ENCODE peak calls at places on chromosome 7, in five cellular contexts. K is effector memory CD4-positive, alpha-beta T cell; O is endothelial cell of umbilical vein; N is PC-3; V is naive thymus-derived CD4-positive, alpha-beta T cell. Z is an unnamed sample.

GRCh38 chr7:72754312-72754711 is 73.7 kb downstream of the TYW1B start:
- DNase-seq in K (no peak), N (no peak), O (no peak), V (no peak), Z (no peak)

GRCh38 chr7:137006293-137006692 is 137.8 kb downstream of the CHRM2 start:
- DNase-seq in N (peak), K (no peak), V (no peak), O (no peak), Z (no peak)

GRCh38 chr7:11709240-11709639 is 122.8 kb downstream of the THSD7A start:
- DNase-seq in O (no peak), N (peak), V (no peak), K (no peak), Z (no peak)

GRCh38 chr7:50359995-50360925 is 55.7 kb downstream of the IKZF1 start:
- DNase-seq in V (peak), O (no peak), N (no peak), K (peak), Z (no peak)

GRCh38 chr7:1512781-1513656 is 8.8 kb upstream of the INTS1 start:
- DNase-seq in N (peak), K (peak), O (peak), V (peak), Z (peak)

GRCh38 chr7:130274983-130275649 is 8.5 kb downstream of the CPA2 start:
- DNase-seq in O (no peak), K (no peak), N (no peak), V (no peak), Z (no peak)

GRCh38 chr7:121500659-121501058 is 104.6 kb upstream of the FAM3C start:
- DNase-seq in N (peak), K (no peak), V (no peak), O (no peak), Z (no peak)

GRCh38 chr7:8442814-8443304 is 9.4 kb downstream of the NXPH1 start:
- DNase-seq in O (peak), K (no peak), N (no peak), V (peak), Z (no peak)

GRCh38 chr7:143408686-143409551 is at the start of gene EPHA1:
- DNase-seq in V (peak), K (peak), N (peak), O (no peak), Z (no peak)

GRCh38 chr7:150339369-150339768 is 2.1 kb downstream of the RARRES2 start:
- DNase-seq in V (no peak), K (no peak), N (no peak), O (no peak), Z (no peak)

GRCh38 chr7:139644191-139644590 is 120.7 kb downstream of the CLEC2L start:
- DNase-seq in K (no peak), V (peak), O (no peak), N (no peak), Z (no peak)

GRCh38 chr7:81503321-81503720 is 266.5 kb downstream of the HGF start:
- DNase-seq in O (no peak), K (no peak), N (no peak), V (no peak), Z (no peak)

GRCh38 chr7:1920886-1921285 is 250.8 kb downstream of the ELFN1 start:
- DNase-seq in O (no peak), K (no peak), N (no peak), V (no peak), Z (no peak)

GRCh38 chr7:43164757-43165156 is 52.3 kb downstream of the HECW1 start:
- DNase-seq in V (no peak), K (no peak), O (peak), N (peak), Z (no peak)

GRCh38 chr7:148262721-148263229 is 327.8 kb upstream of the C7orf33 start:
- DNase-seq in K (peak), O (peak), V (peak), N (peak), Z (peak)

GRCh38 chr7:50795831-50796230 is 13.1 kb upstream of the GRB10 start:
- DNase-seq in V (no peak), N (peak), K (no peak), O (no peak), Z (no peak)

GRCh38 chr7:143002106-143002505 is 24.8 kb downstream of the OR9A2 start:
- DNase-seq in N (peak), K (no peak), V (no peak), O (peak), Z (no peak)

GRCh38 chr7:131111-132094 is 61.0 kb upstream of the FAM20C start:
- DNase-seq in N (no peak), V (no peak), O (no peak), K (no peak), Z (no peak)

GRCh38 chr7:144853542-144853941 is 17.7 kb upstream of the TPK1 start:
- DNase-seq in O (no peak), K (no peak), V (no peak), N (no peak), Z (no peak)

GRCh38 chr7:134866581-134866980 is 87.1 kb downstream of the CALD1 start:
- DNase-seq in N (no peak), O (peak), K (no peak), V (no peak), Z (no peak)

GRCh38 chr7:157952050-157952667 is 615.4 kb downstream of the DNAJB6 start:
- DNase-seq in V (no peak), O (no peak), K (no peak), N (no peak), Z (no peak)

GRCh38 chr7:2165610-2166594 is 66.8 kb downstream of the MAD1L1 start:
- DNase-seq in V (no peak), N (no peak), K (no peak), O (no peak), Z (no peak)

GRCh38 chr7:69599211-69599878 is 1.1 kb downstream of the AUTS2 start:
- DNase-seq in K (no peak), N (no peak), O (no peak), V (no peak), Z (no peak)

GRCh38 chr7:135177021-135177696 is 6.7 kb upstream of the CYREN start:
- DNase-seq in N (peak), K (no peak), O (no peak), V (no peak), Z (no peak)

GRCh38 chr7:151726875-151727578 is 149.9 kb downstream of the PRKAG2 start:
- DNase-seq in V (no peak), O (no peak), K (no peak), N (no peak), Z (no peak)
- H3K27ac ChIP-seq in V (no peak), O (peak), K (no peak), N (no peak), Z (no peak)

GRCh38 chr7:17844022-17844421 is 96.3 kb downstream of the SNX13 start:
- DNase-seq in V (no peak), N (no peak), K (no peak), O (peak), Z (no peak)
- H3K27ac ChIP-seq in V (no peak), N (peak), K (no peak), O (no peak), Z (no peak)

DNA sequence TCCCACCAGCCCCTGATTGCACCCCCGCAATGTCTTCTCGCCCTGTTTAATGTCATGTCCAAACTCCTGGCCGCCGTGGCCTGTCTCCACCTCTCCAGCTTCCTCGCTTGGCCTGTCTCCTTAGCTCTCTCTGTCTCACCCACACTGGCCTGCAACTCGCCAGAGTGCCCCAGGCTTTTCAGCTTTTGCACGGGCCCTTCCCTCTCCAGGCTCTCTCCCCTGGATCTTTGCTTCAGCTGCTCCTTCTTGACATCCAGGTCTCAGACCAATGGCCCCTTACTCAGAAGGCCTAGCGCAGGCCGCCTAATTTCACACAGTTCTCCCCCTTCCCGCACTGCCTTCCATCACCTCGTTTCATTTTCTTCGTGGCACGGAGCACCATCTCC is 523 bp upstream of the AGK start:
- DNase-seq in V (no peak), O (peak), K (no peak), N (no peak), Z (no peak)
- H3K27ac ChIP-seq in V (peak), O (peak), K (peak), N (no peak), Z (peak)

GRCh38 chr7:74573499-74573898 is 84.0 kb upstream of the GTF2I start:
- DNase-seq in K (no peak), V (no peak), N (no peak), O (no peak), Z (no peak)
- H3K27ac ChIP-seq in K (no peak), V (no peak), N (no peak), O (no peak), Z (no peak)

Z was measured in substantia nigra.